ENCODE peak calls at places on chromosomes 2 and 18, in eight cellular contexts. R, H, S, P, E, U, C and M are unnamed samples.

GRCh38 chr2:82735336-82735735 is 1723.7 kb downstream of the SUCLG1 start:
- DNase-seq in R (no peak), H (no peak), S (no peak), P (no peak), E (no peak), U (no peak), C (no peak), M (no peak)

GRCh38 chr2:141041281-141041680 is 1089.5 kb downstream of the LRP1B start:
- DNase-seq in R (no peak), H (no peak), S (no peak), P (no peak), E (peak), U (no peak), C (no peak), M (no peak)

GRCh38 chr2:75720525-75720924 is 9.8 kb upstream of the GCFC2 start:
- DNase-seq in R (no peak), H (no peak), S (no peak), P (no peak), E (no peak), U (no peak), C (no peak), M (no peak)

GRCh38 chr2:13597176-13597575 is 880.4 kb downstream of the TRIB2 start:
- DNase-seq in R (no peak), H (no peak), S (no peak), P (no peak), E (no peak), U (no peak), C (no peak), M (no peak)

GRCh38 chr2:1781291-1782080 is 37.2 kb upstream of the PXDN start:
- DNase-seq in R (peak), H (peak), S (peak), P (no peak), E (no peak), U (no peak), C (no peak), M (no peak)

GRCh38 chr2:132599556-132599955 is 70.4 kb downstream of the LYPD1 start:
- DNase-seq in R (no peak), H (no peak), S (no peak), P (no peak), E (no peak), U (no peak), C (no peak), M (no peak)

GRCh38 chr2:61469424-61470121 is 1.3 kb downstream of the USP34 start:
- DNase-seq in R (no peak), H (no peak), S (no peak), P (no peak), E (no peak), U (no peak), C (no peak), M (no peak)

GRCh38 chr2:137865954-137866540 is 98.2 kb upstream of the HNMT start:
- DNase-seq in R (peak), H (peak), S (peak), P (peak), E (peak), U (no peak), C (peak), M (no peak)

GRCh38 chr2:129903586-129904425 is 75.7 kb upstream of the RAB6C start:
- DNase-seq in R (no peak), H (peak), S (no peak), P (no peak), E (no peak), U (no peak), C (no peak), M (peak)

GRCh38 chr18:23204589-23205235 is 69.4 kb downstream of the CABLES1 start:
- DNase-seq in R (no peak), H (no peak), S (no peak), P (no peak), E (no peak), U (no peak), C (no peak), M (no peak)

GRCh38 chr2:20917287-20917660 is 94.4 kb upstream of the LDAH start:
- DNase-seq in R (no peak), H (no peak), S (no peak), P (no peak), E (no peak), U (no peak), C (no peak), M (no peak)

GRCh38 chr2:85470850-85471800 is 52.6 kb downstream of the SH2D6 start:
- DNase-seq in R (no peak), H (no peak), S (no peak), P (no peak), E (no peak), U (no peak), C (no peak), M (no peak)

GRCh38 chr2:123738643-123739042 is 286.4 kb upstream of the CNTNAP5 start:
- DNase-seq in R (no peak), H (no peak), S (no peak), P (no peak), E (no peak), U (no peak), C (no peak), M (no peak)

GRCh38 chr2:135996304-135996703 is 10.9 kb upstream of the DARS1 start:
- DNase-seq in R (no peak), H (no peak), S (no peak), P (no peak), E (no peak), U (no peak), C (no peak), M (no peak)

GRCh38 chr2:69253893-69254292 is 133.1 kb downstream of the GFPT1 start:
- DNase-seq in R (no peak), H (no peak), S (no peak), P (no peak), E (peak), U (no peak), C (peak), M (no peak)

GRCh38 chr2:159497857-159498256 is 118.5 kb downstream of the BAZ2B start:
- DNase-seq in R (no peak), H (no peak), S (no peak), P (no peak), E (no peak), U (no peak), C (no peak), M (no peak)

GRCh38 chr2:215590353-215590752 is 154.5 kb upstream of the FN1 start:
- DNase-seq in R (no peak), H (no peak), S (no peak), P (no peak), E (peak), U (no peak), C (no peak), M (no peak)

GRCh38 chr2:133418671-133419070 is 149.6 kb downstream of the NCKAP5 start:
- DNase-seq in R (no peak), H (no peak), S (no peak), P (no peak), E (no peak), U (no peak), C (no peak), M (no peak)

GRCh38 chr2:8324164-8324848 is 357.6 kb upstream of the ID2 start:
- DNase-seq in R (no peak), H (peak), S (peak), P (no peak), E (no peak), U (no peak), C (no peak), M (no peak)

GRCh38 chr2:132715554-132715953 is 45.5 kb upstream of the LYPD1 start:
- DNase-seq in R (no peak), H (no peak), S (no peak), P (no peak), E (no peak), U (no peak), C (no peak), M (no peak)

GRCh38 chr2:17355608-17356329 is 162.5 kb downstream of the RAD51AP2 start:
- DNase-seq in R (no peak), H (no peak), S (no peak), P (no peak), E (no peak), U (no peak), C (no peak), M (no peak)

GRCh38 chr2:36490749-36491148 is 107.2 kb downstream of the FEZ2 start:
- DNase-seq in R (no peak), H (no peak), S (no peak), P (no peak), E (no peak), U (no peak), C (no peak), M (no peak)

GRCh38 chr2:36663851-36664715 is 32.4 kb upstream of the VIT start:
- DNase-seq in R (peak), H (peak), S (no peak), P (peak), E (peak), U (no peak), C (peak), M (no peak)

GRCh38 chr2:236997086-236997485 is 88.6 kb upstream of the COPS8 start:
- DNase-seq in R (no peak), H (peak), S (no peak), P (no peak), E (no peak), U (no peak), C (no peak), M (no peak)

GRCh38 chr2:126655500-126656310 is at the start of gene GYPC:
- DNase-seq in R (peak), H (peak), S (peak), P (no peak), E (peak), U (no peak), C (peak), M (peak)